ENCODE peak calls at places on chromosomes 1 and 21, in six cellular contexts. One of them, this sample, is unnamed.

GRCh38 chr1:90313756-90314155 is 318.8 kb downstream of the ZNF326 start:
- DNase-seq in neural progenitor cell: no peak
- DNase-seq in transverse colon: no peak
- DNase-seq in IMR-90: no peak
- DNase-seq in CD4-positive, CD25-positive, alpha-beta regulatory T cell: no peak
- DNase-seq in testis: no peak
- DNase-seq in this sample: no peak

GRCh38 chr1:99558539-99558938 is 87.4 kb upstream of the PALMD start:
- DNase-seq in neural progenitor cell: no peak
- DNase-seq in transverse colon: no peak
- DNase-seq in IMR-90: peak; percentile 75
- DNase-seq in CD4-positive, CD25-positive, alpha-beta regulatory T cell: no peak
- DNase-seq in testis: no peak
- DNase-seq in this sample: no peak

GRCh38 chr1:18283601-18284385 is 176.2 kb downstream of the IGSF21 start:
- DNase-seq in neural progenitor cell: no peak
- DNase-seq in transverse colon: no peak
- DNase-seq in IMR-90: no peak
- DNase-seq in CD4-positive, CD25-positive, alpha-beta regulatory T cell: no peak
- DNase-seq in testis: no peak
- DNase-seq in this sample: no peak

GRCh38 chr21:16309250-16309971 is 579.6 kb downstream of the USP25 start:
- DNase-seq in neural progenitor cell: peak; percentile 11
- DNase-seq in transverse colon: no peak
- DNase-seq in IMR-90: no peak
- DNase-seq in CD4-positive, CD25-positive, alpha-beta regulatory T cell: no peak
- DNase-seq in testis: no peak
- DNase-seq in this sample: no peak

GRCh38 chr1:173118404-173118803 is 67.7 kb upstream of the TNFSF18 start:
- DNase-seq in neural progenitor cell: no peak
- DNase-seq in transverse colon: no peak
- DNase-seq in IMR-90: no peak
- DNase-seq in CD4-positive, CD25-positive, alpha-beta regulatory T cell: no peak
- DNase-seq in testis: no peak
- DNase-seq in this sample: no peak

GRCh38 chr1:117563492-117563875 is 42.4 kb upstream of the TENT5C start:
- DNase-seq in neural progenitor cell: no peak
- DNase-seq in transverse colon: no peak
- DNase-seq in IMR-90: no peak
- DNase-seq in CD4-positive, CD25-positive, alpha-beta regulatory T cell: no peak
- DNase-seq in testis: no peak
- DNase-seq in this sample: no peak

GRCh38 chr1:56963667-56964066 is 2.1 kb downstream of the C8B start:
- DNase-seq in neural progenitor cell: no peak
- DNase-seq in transverse colon: no peak
- DNase-seq in IMR-90: no peak
- DNase-seq in CD4-positive, CD25-positive, alpha-beta regulatory T cell: no peak
- DNase-seq in testis: no peak
- DNase-seq in this sample: no peak

GRCh38 chr1:44784094-44785026 is 3.6 kb downstream of the BEST4 start:
- DNase-seq in neural progenitor cell: peak; percentile 78
- DNase-seq in transverse colon: peak; percentile 32
- DNase-seq in IMR-90: no peak
- DNase-seq in CD4-positive, CD25-positive, alpha-beta regulatory T cell: no peak
- DNase-seq in testis: no peak
- DNase-seq in this sample: peak; percentile 30

GRCh38 chr1:37755290-37755689 is 9.6 kb downstream of the EPHA10 start:
- DNase-seq in neural progenitor cell: no peak
- DNase-seq in transverse colon: no peak
- DNase-seq in IMR-90: no peak
- DNase-seq in CD4-positive, CD25-positive, alpha-beta regulatory T cell: no peak
- DNase-seq in testis: no peak
- DNase-seq in this sample: no peak

GRCh38 chr1:22916469-22916817 is 56.2 kb downstream of the LACTBL1 start:
- DNase-seq in neural progenitor cell: no peak
- DNase-seq in transverse colon: no peak
- DNase-seq in IMR-90: no peak
- DNase-seq in CD4-positive, CD25-positive, alpha-beta regulatory T cell: no peak
- DNase-seq in testis: no peak
- DNase-seq in this sample: no peak

GRCh38 chr1:81702903-81703302 is 97.8 kb upstream of the ADGRL2 start:
- DNase-seq in neural progenitor cell: no peak
- DNase-seq in transverse colon: no peak
- DNase-seq in IMR-90: peak; percentile 95
- DNase-seq in CD4-positive, CD25-positive, alpha-beta regulatory T cell: no peak
- DNase-seq in testis: no peak
- DNase-seq in this sample: no peak

GRCh38 chr1:84301759-84302380 is 362 bp downstream of the SAMD13 start:
- DNase-seq in neural progenitor cell: no peak
- DNase-seq in transverse colon: no peak
- DNase-seq in IMR-90: no peak
- DNase-seq in CD4-positive, CD25-positive, alpha-beta regulatory T cell: no peak
- DNase-seq in testis: no peak
- DNase-seq in this sample: no peak

GRCh38 chr1:8382051-8382505 is 64.2 kb downstream of the SLC45A1 start:
- DNase-seq in neural progenitor cell: peak; percentile 88
- DNase-seq in transverse colon: no peak
- DNase-seq in IMR-90: no peak
- DNase-seq in CD4-positive, CD25-positive, alpha-beta regulatory T cell: no peak
- DNase-seq in testis: no peak
- DNase-seq in this sample: no peak

GRCh38 chr1:231919900-231920299 is 293.3 kb downstream of the DISC1 start:
- DNase-seq in neural progenitor cell: peak; percentile 29
- DNase-seq in transverse colon: no peak
- DNase-seq in IMR-90: no peak
- DNase-seq in CD4-positive, CD25-positive, alpha-beta regulatory T cell: no peak
- DNase-seq in testis: no peak
- DNase-seq in this sample: peak; percentile 64
- H3K27ac ChIP-seq in neural progenitor cell: no peak overlapping the region
- H3K27ac ChIP-seq in transverse colon: peak overlapping the region; percentile 10
- H3K27ac ChIP-seq in IMR-90: no peak overlapping the region
- H3K27ac ChIP-seq in CD4-positive, CD25-positive, alpha-beta regulatory T cell: no peak overlapping the region
- H3K27ac ChIP-seq in testis: no peak overlapping the region
- H3K27ac ChIP-seq in this sample: peak overlapping the region; percentile 53

GRCh38 chr1:54549181-54549924 is 1.3 kb downstream of the ACOT11 start:
- DNase-seq in neural progenitor cell: no peak
- DNase-seq in transverse colon: no peak
- DNase-seq in IMR-90: no peak
- DNase-seq in CD4-positive, CD25-positive, alpha-beta regulatory T cell: no peak
- DNase-seq in testis: peak; percentile 66
- DNase-seq in this sample: no peak

GRCh38 chr1:54545916-54546635 is 2.0 kb upstream of the ACOT11 start:
- DNase-seq in neural progenitor cell: no peak
- DNase-seq in transverse colon: no peak
- DNase-seq in IMR-90: no peak
- DNase-seq in CD4-positive, CD25-positive, alpha-beta regulatory T cell: no peak
- DNase-seq in testis: no peak
- DNase-seq in this sample: no peak

GRCh38 chr1:54546651-54547348 is 1.2 kb upstream of the ACOT11 start:
- DNase-seq in neural progenitor cell: no peak
- DNase-seq in transverse colon: no peak
- DNase-seq in IMR-90: no peak
- DNase-seq in CD4-positive, CD25-positive, alpha-beta regulatory T cell: no peak
- DNase-seq in testis: no peak
- DNase-seq in this sample: no peak

GRCh38 chr1:54548389-54549044 is 489 bp downstream of the ACOT11 start:
- DNase-seq in neural progenitor cell: no peak
- DNase-seq in transverse colon: no peak
- DNase-seq in IMR-90: no peak
- DNase-seq in CD4-positive, CD25-positive, alpha-beta regulatory T cell: no peak
- DNase-seq in testis: peak; percentile 82
- DNase-seq in this sample: no peak

DNA sequence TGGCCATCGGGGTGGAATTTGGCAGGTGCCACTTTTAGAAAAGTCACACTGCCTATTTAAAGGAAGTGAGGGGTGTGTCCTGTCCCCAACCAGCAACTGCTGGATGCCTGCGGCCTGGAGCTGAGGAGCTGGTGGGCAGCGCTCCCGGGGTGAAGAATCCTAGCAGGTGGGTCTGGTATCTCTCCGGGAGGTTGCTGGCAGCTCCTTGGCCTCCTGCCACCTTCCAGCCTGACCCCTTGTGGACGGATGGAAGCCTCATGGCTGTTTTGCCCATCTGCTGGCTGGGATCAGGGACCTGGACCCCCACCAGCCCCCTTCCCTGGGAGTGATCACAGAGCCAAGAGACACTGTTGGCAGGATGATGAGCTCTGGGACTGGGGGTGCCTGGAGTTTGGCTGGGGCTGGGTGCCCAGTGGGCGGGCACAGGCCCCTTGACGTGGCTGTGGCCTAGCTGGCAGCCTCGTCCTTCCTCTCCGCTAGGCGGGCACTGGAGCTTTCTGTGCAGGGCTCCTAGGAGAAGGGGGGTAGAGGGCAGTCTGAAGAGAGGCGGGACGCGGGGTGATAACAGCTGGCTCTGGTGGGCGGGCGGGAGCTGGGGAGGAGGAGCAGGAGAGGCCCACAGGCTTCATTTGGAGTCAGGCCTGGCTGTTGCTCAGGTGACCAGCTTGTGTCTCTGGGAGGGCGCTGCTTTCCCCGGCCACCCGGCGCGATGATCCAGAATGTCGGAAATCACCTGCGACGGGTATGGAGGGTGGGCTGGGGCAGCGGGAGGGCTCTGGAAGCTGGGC is at the start of gene ACOT11:
- DNase-seq in neural progenitor cell: peak; percentile 44
- DNase-seq in transverse colon: peak; percentile 70
- DNase-seq in IMR-90: peak; percentile 66
- DNase-seq in CD4-positive, CD25-positive, alpha-beta regulatory T cell: no peak
- DNase-seq in testis: peak; percentile 90
- DNase-seq in this sample: no peak
- H3K4me3 ChIP-seq in neural progenitor cell: no peak within 1 kb of the TSS
- H3K4me3 ChIP-seq in transverse colon: peak within 1 kb of the TSS; percentile 3
- H3K4me3 ChIP-seq in IMR-90: no peak within 1 kb of the TSS
- H3K4me3 ChIP-seq in CD4-positive, CD25-positive, alpha-beta regulatory T cell: no peak within 1 kb of the TSS
- H3K4me3 ChIP-seq in testis: peak within 1 kb of the TSS; percentile 22
- H3K4me3 ChIP-seq in this sample: no peak within 1 kb of the TSS

GRCh38 chr21:42265229-42265812 is 46.4 kb downstream of the ABCG1 start:
- DNase-seq in neural progenitor cell: no peak
- DNase-seq in transverse colon: no peak
- DNase-seq in IMR-90: no peak
- DNase-seq in CD4-positive, CD25-positive, alpha-beta regulatory T cell: no peak
- DNase-seq in testis: no peak
- DNase-seq in this sample: no peak

GRCh38 chr21:42262826-42263225 is 43.9 kb downstream of the ABCG1 start:
- DNase-seq in neural progenitor cell: no peak
- DNase-seq in transverse colon: peak; percentile 36
- DNase-seq in IMR-90: peak; percentile 24
- DNase-seq in CD4-positive, CD25-positive, alpha-beta regulatory T cell: no peak
- DNase-seq in testis: no peak
- DNase-seq in this sample: no peak

GRCh38 chr21:42264245-42265195 is 45.6 kb downstream of the ABCG1 start:
- DNase-seq in neural progenitor cell: no peak
- DNase-seq in transverse colon: no peak
- DNase-seq in IMR-90: no peak
- DNase-seq in CD4-positive, CD25-positive, alpha-beta regulatory T cell: no peak
- DNase-seq in testis: no peak
- DNase-seq in this sample: no peak

GRCh38 chr21:42261832-42262200 is 42.9 kb downstream of the ABCG1 start:
- DNase-seq in neural progenitor cell: no peak
- DNase-seq in transverse colon: no peak
- DNase-seq in IMR-90: no peak
- DNase-seq in CD4-positive, CD25-positive, alpha-beta regulatory T cell: no peak
- DNase-seq in testis: no peak
- DNase-seq in this sample: no peak

GRCh38 chr21:42263591-42264131 is 44.7 kb downstream of the ABCG1 start:
- DNase-seq in neural progenitor cell: peak; percentile 21
- DNase-seq in transverse colon: no peak
- DNase-seq in IMR-90: no peak
- DNase-seq in CD4-positive, CD25-positive, alpha-beta regulatory T cell: no peak
- DNase-seq in testis: peak; percentile 19
- DNase-seq in this sample: no peak
- H3K4me1 ChIP-seq in neural progenitor cell: peaks cover 7% of the 10 kb centered on the region
- H3K4me1 ChIP-seq in transverse colon: peaks cover 31% of the 10 kb centered on the region
- H3K4me1 ChIP-seq in IMR-90: peaks cover 21% of the 10 kb centered on the region
- H3K4me1 ChIP-seq in CD4-positive, CD25-positive, alpha-beta regulatory T cell: peaks cover 25% of the 10 kb centered on the region
- H3K4me1 ChIP-seq in testis: no peaks in the 10 kb centered on the region
- H3K4me1 ChIP-seq in this sample: peaks cover 24% of the 10 kb centered on the region

GRCh38 chr1:16140068-16140596 is 15.7 kb downstream of the EPHA2 start:
- DNase-seq in neural progenitor cell: no peak
- DNase-seq in transverse colon: no peak
- DNase-seq in IMR-90: no peak
- DNase-seq in CD4-positive, CD25-positive, alpha-beta regulatory T cell: no peak
- DNase-seq in testis: no peak
- DNase-seq in this sample: no peak

GRCh38 chr1:16143566-16144324 is 12.1 kb downstream of the EPHA2 start:
- DNase-seq in neural progenitor cell: no peak
- DNase-seq in transverse colon: peak; percentile 80
- DNase-seq in IMR-90: no peak
- DNase-seq in CD4-positive, CD25-positive, alpha-beta regulatory T cell: no peak
- DNase-seq in testis: peak; percentile 80
- DNase-seq in this sample: peak; percentile 33

GRCh38 chr1:16142383-16142995 is 13.4 kb downstream of the EPHA2 start:
- DNase-seq in neural progenitor cell: no peak
- DNase-seq in transverse colon: no peak
- DNase-seq in IMR-90: no peak
- DNase-seq in CD4-positive, CD25-positive, alpha-beta regulatory T cell: no peak
- DNase-seq in testis: no peak
- DNase-seq in this sample: no peak

GRCh38 chr1:16143005-16143565 is 12.8 kb downstream of the EPHA2 start:
- DNase-seq in neural progenitor cell: no peak
- DNase-seq in transverse colon: no peak
- DNase-seq in IMR-90: no peak
- DNase-seq in CD4-positive, CD25-positive, alpha-beta regulatory T cell: no peak
- DNase-seq in testis: no peak
- DNase-seq in this sample: no peak

GRCh38 chr1:16141573-16142336 is 14.1 kb downstream of the EPHA2 start:
- DNase-seq in neural progenitor cell: peak; percentile 28
- DNase-seq in transverse colon: no peak
- DNase-seq in IMR-90: no peak
- DNase-seq in CD4-positive, CD25-positive, alpha-beta regulatory T cell: no peak
- DNase-seq in testis: peak; percentile 46
- DNase-seq in this sample: no peak
- H3K27ac ChIP-seq in neural progenitor cell: peak overlapping the region; percentile 39
- H3K27ac ChIP-seq in transverse colon: peak overlapping the region; percentile 51
- H3K27ac ChIP-seq in IMR-90: peak overlapping the region; percentile 42
- H3K27ac ChIP-seq in CD4-positive, CD25-positive, alpha-beta regulatory T cell: no peak overlapping the region
- H3K27ac ChIP-seq in testis: peak overlapping the region; percentile 26
- H3K27ac ChIP-seq in this sample: no peak overlapping the region

This sample was measured in CD4-positive, alpha-beta memory T cell.